ENCODE peak calls at places on chromosomes 11 and 22, in five cellular contexts. I is body of pancreas, H is endothelial cell of umbilical vein, S is gastrocnemius medialis, X is A549. G is an unnamed sample.

GRCh38 chr11:20260307-20260706 is 100.0 kb upstream of the DBX1 start:
- DNase-seq in I (no peak), H (no peak), S (no peak), X (no peak), G (no peak)

GRCh38 chr11:99160447-99160846 is 139.7 kb downstream of the CNTN5 start:
- DNase-seq in I (no peak), H (no peak), S (no peak), X (no peak), G (no peak)

GRCh38 chr11:92843455-92843854 is 126.0 kb upstream of the MTNR1B start:
- DNase-seq in I (no peak), H (no peak), S (no peak), X (no peak), G (no peak)

GRCh38 chr22:29031236-29031982 is 30.2 kb downstream of the C22orf31 start:
- DNase-seq in I (peak; percentile 67), H (peak; percentile 97), S (peak; percentile 34), X (peak; percentile 91), G (peak; percentile 90)

GRCh38 chr22:48245119-48245485 is 1482.7 kb downstream of the TBC1D22A start:
- DNase-seq in I (no peak), H (no peak), S (no peak), X (no peak), G (no peak)

GRCh38 chr11:87491381-87491780 is 453.6 kb downstream of the TMEM135 start:
- DNase-seq in I (no peak), H (no peak), S (no peak), X (no peak), G (no peak)

GRCh38 chr11:114061053-114062049 is 1.8 kb downstream of the ZBTB16 start:
- DNase-seq in I (peak; percentile 69), H (peak; percentile 48), S (peak; percentile 94), X (no peak), G (peak; percentile 59)

GRCh38 chr11:27807594-27807993 is 107.3 kb upstream of the BDNF start:
- DNase-seq in I (no peak), H (no peak), S (no peak), X (peak; percentile 17), G (no peak)

GRCh38 chr11:86446163-86446923 is 71.7 kb downstream of the CCDC81 start:
- DNase-seq in I (no peak), H (no peak), S (no peak), X (no peak), G (no peak)

GRCh38 chr22:42473484-42474193 is 41.4 kb upstream of the NFAM1 start:
- DNase-seq in I (no peak), H (peak; percentile 56), S (no peak), X (peak; percentile 62), G (peak; percentile 28)

GRCh38 chr11:86523738-86524602 is 148.4 kb downstream of the ME3 start:
- DNase-seq in I (peak; percentile 43), H (peak; percentile 99), S (no peak), X (peak; percentile 98), G (peak; percentile 61)

GRCh38 chr11:75677275-75677674 is 8.4 kb upstream of the MAP6 start:
- DNase-seq in I (no peak), H (no peak), S (no peak), X (no peak), G (no peak)

GRCh38 chr11:3132831-3133455 is 32.2 kb downstream of the OSBPL5 start:
- DNase-seq in I (peak; percentile 2), H (no peak), S (no peak), X (no peak), G (no peak)

DNA sequence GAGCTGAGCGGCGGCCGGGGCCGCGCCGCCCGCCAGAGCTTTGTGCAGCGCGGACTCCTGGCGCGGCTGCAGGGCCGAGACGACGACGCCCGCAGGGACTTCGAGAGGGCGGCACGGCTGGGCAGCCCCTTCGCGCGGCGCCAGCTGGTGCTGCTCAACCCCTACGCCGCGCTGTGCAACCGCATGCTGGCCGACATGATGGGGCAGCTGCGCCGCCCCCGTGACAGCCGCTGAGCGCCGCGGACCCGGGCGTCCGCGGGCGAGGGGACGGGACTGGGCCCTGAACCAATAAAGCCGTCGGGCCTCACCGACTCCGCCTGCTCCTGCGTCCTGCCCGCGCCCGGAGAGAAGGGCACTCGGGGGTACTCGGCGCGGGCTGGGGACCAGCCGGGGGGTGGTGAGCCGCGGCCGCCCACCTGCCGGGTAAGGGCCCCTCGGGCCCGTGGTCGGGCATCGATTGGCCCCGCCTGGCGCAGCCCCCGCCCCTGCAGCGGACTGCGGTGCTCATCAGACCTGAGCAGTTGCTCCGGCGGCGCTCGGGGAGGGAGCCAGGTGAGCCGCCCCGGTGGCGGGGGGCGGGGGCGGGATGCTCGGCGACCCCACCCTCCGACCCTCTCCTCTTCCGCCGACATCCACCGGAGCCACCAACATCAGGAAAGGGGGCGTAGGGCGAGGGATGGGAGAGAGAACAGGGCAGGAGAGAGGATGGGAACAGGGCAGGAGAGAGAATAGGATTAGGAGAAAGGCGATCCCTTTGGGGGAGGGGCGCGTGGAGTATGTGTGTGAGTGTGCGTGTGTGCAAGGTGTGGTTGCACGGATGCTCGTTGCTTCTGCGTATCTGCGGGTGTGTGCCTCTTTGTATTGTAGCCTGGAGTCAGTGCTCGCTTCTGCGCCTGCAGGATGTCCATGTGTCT is at the start of gene TMEM25:
- DNase-seq in I (peak; percentile 82), H (peak; percentile 69), S (peak; percentile 23), X (no peak), G (peak; percentile 76)
- TF ChIP-seq POLR2A in I (peak; percentile 66), H (peak; percentile 26), S (peak; percentile 27), X (no peak), G (peak; percentile 32)

DNA sequence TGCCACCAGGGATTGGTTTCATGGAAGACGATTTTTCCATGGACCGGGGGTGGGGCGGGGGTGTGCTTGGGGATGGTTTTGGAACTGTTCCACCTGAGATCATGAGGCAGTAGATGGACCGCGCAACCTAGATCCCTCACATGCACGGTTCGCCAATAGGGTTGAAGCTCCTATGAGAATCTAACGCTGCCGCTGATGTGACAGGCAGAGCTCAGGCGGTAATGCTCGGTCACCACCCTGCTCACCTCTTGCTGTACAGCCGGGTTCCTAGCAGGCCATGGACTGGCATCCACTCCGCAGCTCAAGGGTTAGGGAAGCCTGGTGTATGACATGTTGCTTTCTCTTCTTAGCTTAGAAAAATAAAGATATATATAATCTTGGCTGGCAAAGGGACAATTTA is 22.0 kb downstream of the RBX1 start:
- DNase-seq in I (no peak), H (no peak), S (no peak), X (no peak), G (no peak)
- TF ChIP-seq POLR2A in I (no peak), H (no peak), S (no peak), X (no peak), G (no peak)

GRCh38 chr22:23767673-23768548 is at the start of gene CHCHD10:
- DNase-seq in I (peak; percentile 90), H (peak; percentile 73), S (peak; percentile 88), X (peak; percentile 77), G (peak; percentile 87)
- TF ChIP-seq POLR2A in I (peak; percentile 82), H (peak; percentile 62), S (peak; percentile 98), X (peak; percentile 52), G (peak; percentile 72)

GRCh38 chr11:64269380-64270234 is 14.9 kb downstream of the BAD start:
- DNase-seq in I (peak; percentile 98), H (peak; percentile 100), S (peak; percentile 99), X (peak; percentile 100), G (peak; percentile 98)
- TF ChIP-seq POLR2A in I (peak; percentile 52), H (peak; percentile 73), S (peak; percentile 47), X (peak; percentile 32), G (peak; percentile 4)

GRCh38 chr11:65919151-65920034 is at the start of gene DRAP1:
- DNase-seq in I (peak; percentile 99), H (peak; percentile 97), S (peak; percentile 99), X (peak; percentile 99), G (peak; percentile 99)

GRCh38 chr11:65917077-65917433 is 1.8 kb downstream of the C11orf68 start:
- DNase-seq in I (no peak), H (no peak), S (no peak), X (no peak), G (no peak)

GRCh38 chr11:65917434-65918210 is 1.2 kb downstream of the C11orf68 start:
- DNase-seq in I (peak; percentile 27), H (no peak), S (no peak), X (no peak), G (no peak)

GRCh38 chr11:65920035-65920802 is 993 bp downstream of the DRAP1 start:
- DNase-seq in I (no peak), H (no peak), S (no peak), X (no peak), G (peak; percentile 46)

DNA sequence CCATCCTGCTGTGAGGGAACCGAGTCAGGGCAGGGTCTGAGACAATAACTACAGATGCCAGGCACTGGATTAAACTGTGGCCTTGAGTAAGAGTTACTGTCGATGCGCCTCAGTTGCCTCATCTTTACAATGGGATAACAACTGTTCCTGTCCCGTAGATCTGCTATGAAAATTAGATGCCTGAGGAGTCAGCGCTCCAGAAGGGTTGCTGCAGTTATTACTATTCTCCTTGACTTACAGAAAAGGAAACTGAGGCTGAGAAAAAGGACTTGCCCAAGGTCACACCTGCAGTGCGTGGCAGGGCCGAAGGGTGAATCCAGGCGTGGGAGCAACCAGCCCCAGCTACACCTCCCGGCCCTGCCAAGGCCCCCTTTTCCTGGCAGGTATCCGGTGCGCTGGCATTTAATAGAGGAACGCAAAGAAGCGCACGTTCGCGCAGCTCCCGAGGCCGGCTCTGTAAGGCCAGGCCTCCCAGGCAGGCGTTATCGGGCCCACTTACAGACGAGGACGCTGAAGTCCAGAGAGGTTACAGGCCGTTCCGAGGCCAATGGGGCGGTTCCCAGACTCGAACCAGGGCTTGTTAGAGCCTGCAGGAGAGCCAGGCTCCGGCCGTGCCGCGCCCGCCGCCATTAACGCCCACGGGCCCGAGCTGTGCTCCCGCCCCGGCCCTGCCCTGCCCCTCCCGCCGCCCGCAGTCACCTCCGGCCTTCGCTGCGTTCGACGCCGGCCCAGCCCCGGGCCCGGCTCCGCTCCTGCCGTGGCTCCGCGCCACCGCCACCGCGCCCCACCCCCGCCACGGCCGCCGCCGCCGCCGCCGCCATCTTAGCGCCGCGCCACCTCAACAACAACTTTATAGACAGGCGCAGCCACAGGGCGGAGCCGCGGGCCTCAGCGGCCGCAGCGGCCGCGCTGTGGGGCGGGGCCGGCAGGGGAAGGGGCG is at the start of gene C11orf68:
- DNase-seq in I (no peak), H (peak; percentile 48), S (no peak), X (peak; percentile 62), G (no peak)
- TF ChIP-seq POLR2A in I (no peak), H (peak; percentile 63), S (peak; percentile 74), X (peak; percentile 87), G (peak; percentile 48)

GRCh38 chr11:128840783-128841182 is 26.3 kb downstream of the KCNJ1 start:
- DNase-seq in I (no peak), H (no peak), S (no peak), X (no peak), G (no peak)
- TF ChIP-seq POLR2A in I (no peak), H (no peak), S (no peak), X (no peak), G (no peak)

GRCh38 chr22:39517470-39517869 is 2.9 kb upstream of the ATF4 start:
- DNase-seq in I (no peak), H (no peak), S (no peak), X (no peak), G (no peak)
- TF ChIP-seq POLR2A in I (no peak), H (no peak), S (no peak), X (no peak), G (no peak)